ENCODE peak calls at places on chromosomes 16 and 17, in nine cellular contexts. One of them, this sample, is unnamed.

GRCh38 chr17:34361478-34362061 is 1.5 kb downstream of the CCL1 start:
- DNase-seq in cardiac muscle cell: peak; percentile 95
- DNase-seq in AG10803: peak; percentile 85
- DNase-seq in astrocyte of the spinal cord: peak; percentile 85
- DNase-seq in fibroblast of lung: peak; percentile 84
- DNase-seq in adrenal gland: peak; percentile 85
- DNase-seq in foreskin fibroblast: peak; percentile 63
- DNase-seq in choroid plexus epithelial cell: peak; percentile 94
- DNase-seq in Calu3: peak; percentile 91
- DNase-seq in this sample: peak; percentile 84

GRCh38 chr17:34997355-34997862 is 17.1 kb downstream of the LIG3 start:
- DNase-seq in Calu3: no peak
- DNase-seq in cardiac muscle cell: peak; percentile 93
- DNase-seq in fibroblast of lung: peak; percentile 95
- DNase-seq in adrenal gland: peak; percentile 57
- DNase-seq in foreskin fibroblast: peak; percentile 54
- DNase-seq in choroid plexus epithelial cell: peak; percentile 97
- DNase-seq in AG10803: peak; percentile 60
- DNase-seq in astrocyte of the spinal cord: peak; percentile 84
- DNase-seq in this sample: no peak

GRCh38 chr16:84226026-84226425 is 13.8 kb downstream of the KCNG4 start:
- DNase-seq in Calu3: no peak
- DNase-seq in cardiac muscle cell: no peak
- DNase-seq in fibroblast of lung: no peak
- DNase-seq in adrenal gland: no peak
- DNase-seq in astrocyte of the spinal cord: peak; percentile 9
- DNase-seq in foreskin fibroblast: peak; percentile 34
- DNase-seq in AG10803: peak; percentile 17
- DNase-seq in choroid plexus epithelial cell: no peak
- DNase-seq in this sample: no peak

GRCh38 chr17:82929011-82929622 is 89.3 kb upstream of the ZNF750 start:
- DNase-seq in foreskin fibroblast: no peak
- DNase-seq in Calu3: no peak
- DNase-seq in choroid plexus epithelial cell: no peak
- DNase-seq in adrenal gland: no peak
- DNase-seq in cardiac muscle cell: no peak
- DNase-seq in astrocyte of the spinal cord: no peak
- DNase-seq in AG10803: no peak
- DNase-seq in fibroblast of lung: no peak
- DNase-seq in this sample: no peak

GRCh38 chr17:21258593-21258992 is 5.4 kb upstream of the NATD1 start:
- DNase-seq in astrocyte of the spinal cord: no peak
- DNase-seq in Calu3: no peak
- DNase-seq in cardiac muscle cell: no peak
- DNase-seq in AG10803: no peak
- DNase-seq in fibroblast of lung: no peak
- DNase-seq in adrenal gland: no peak
- DNase-seq in choroid plexus epithelial cell: no peak
- DNase-seq in foreskin fibroblast: no peak
- DNase-seq in this sample: no peak

GRCh38 chr16:4006441-4006989 is 109.7 kb downstream of the ADCY9 start:
- DNase-seq in choroid plexus epithelial cell: no peak
- DNase-seq in astrocyte of the spinal cord: no peak
- DNase-seq in cardiac muscle cell: no peak
- DNase-seq in Calu3: no peak
- DNase-seq in foreskin fibroblast: no peak
- DNase-seq in adrenal gland: no peak
- DNase-seq in fibroblast of lung: no peak
- DNase-seq in AG10803: no peak
- DNase-seq in this sample: no peak

GRCh38 chr17:64032081-64032480 is 11.6 kb upstream of the ICAM2 start:
- DNase-seq in cardiac muscle cell: no peak
- DNase-seq in foreskin fibroblast: peak; percentile 24
- DNase-seq in fibroblast of lung: no peak
- DNase-seq in adrenal gland: no peak
- DNase-seq in choroid plexus epithelial cell: no peak
- DNase-seq in astrocyte of the spinal cord: no peak
- DNase-seq in Calu3: no peak
- DNase-seq in AG10803: peak; percentile 38
- DNase-seq in this sample: no peak

GRCh38 chr17:77456271-77456950 is 315.6 kb downstream of the SEC14L1 start:
- DNase-seq in cardiac muscle cell: no peak
- DNase-seq in Calu3: no peak
- DNase-seq in foreskin fibroblast: no peak
- DNase-seq in fibroblast of lung: no peak
- DNase-seq in astrocyte of the spinal cord: no peak
- DNase-seq in choroid plexus epithelial cell: no peak
- DNase-seq in adrenal gland: no peak
- DNase-seq in AG10803: no peak
- DNase-seq in this sample: no peak

GRCh38 chr17:81028506-81028858 is 6.5 kb upstream of the BAIAP2 start:
- DNase-seq in astrocyte of the spinal cord: no peak
- DNase-seq in AG10803: no peak
- DNase-seq in Calu3: no peak
- DNase-seq in cardiac muscle cell: no peak
- DNase-seq in foreskin fibroblast: no peak
- DNase-seq in adrenal gland: no peak
- DNase-seq in fibroblast of lung: no peak
- DNase-seq in choroid plexus epithelial cell: no peak
- DNase-seq in this sample: no peak

GRCh38 chr16:86566966-86567700 is 504 bp downstream of the FOXC2 start:
- DNase-seq in cardiac muscle cell: peak; percentile 65
- DNase-seq in fibroblast of lung: peak; percentile 75
- DNase-seq in AG10803: peak; percentile 60
- DNase-seq in foreskin fibroblast: peak; percentile 73
- DNase-seq in astrocyte of the spinal cord: peak; percentile 88
- DNase-seq in adrenal gland: no peak
- DNase-seq in choroid plexus epithelial cell: peak; percentile 83
- DNase-seq in Calu3: peak; percentile 68
- DNase-seq in this sample: no peak

GRCh38 chr17:74176546-74177001 is 26.9 kb upstream of the RPL38 start:
- DNase-seq in fibroblast of lung: peak; percentile 67
- DNase-seq in adrenal gland: peak; percentile 57
- DNase-seq in astrocyte of the spinal cord: peak; percentile 57
- DNase-seq in choroid plexus epithelial cell: peak; percentile 79
- DNase-seq in AG10803: peak; percentile 57
- DNase-seq in Calu3: peak; percentile 75
- DNase-seq in cardiac muscle cell: peak; percentile 75
- DNase-seq in foreskin fibroblast: peak; percentile 41
- DNase-seq in this sample: peak; percentile 64

GRCh38 chr17:45918241-45918745 is 23.9 kb downstream of the MAPT start:
- DNase-seq in AG10803: no peak
- DNase-seq in astrocyte of the spinal cord: no peak
- DNase-seq in adrenal gland: no peak
- DNase-seq in Calu3: no peak
- DNase-seq in foreskin fibroblast: no peak
- DNase-seq in cardiac muscle cell: no peak
- DNase-seq in fibroblast of lung: no peak
- DNase-seq in choroid plexus epithelial cell: no peak
- DNase-seq in this sample: no peak

GRCh38 chr16:81181013-81181720 is 57.3 kb upstream of the BCO1 start:
- DNase-seq in fibroblast of lung: peak; percentile 95
- DNase-seq in cardiac muscle cell: peak; percentile 97
- DNase-seq in choroid plexus epithelial cell: peak; percentile 98
- DNase-seq in foreskin fibroblast: peak; percentile 97
- DNase-seq in adrenal gland: peak; percentile 80
- DNase-seq in astrocyte of the spinal cord: peak; percentile 92
- DNase-seq in Calu3: peak; percentile 92
- DNase-seq in AG10803: peak; percentile 96
- DNase-seq in this sample: no peak

GRCh38 chr16:75527825-75528299 is 8.0 kb downstream of the CHST5 start:
- DNase-seq in AG10803: no peak
- DNase-seq in choroid plexus epithelial cell: no peak
- DNase-seq in adrenal gland: no peak
- DNase-seq in fibroblast of lung: no peak
- DNase-seq in astrocyte of the spinal cord: no peak
- DNase-seq in cardiac muscle cell: no peak
- DNase-seq in Calu3: no peak
- DNase-seq in foreskin fibroblast: no peak
- DNase-seq in this sample: no peak

GRCh38 chr16:23016372-23016771 is 132.9 kb downstream of the USP31 start:
- DNase-seq in fibroblast of lung: no peak
- DNase-seq in Calu3: peak; percentile 66
- DNase-seq in AG10803: no peak
- DNase-seq in adrenal gland: no peak
- DNase-seq in foreskin fibroblast: no peak
- DNase-seq in astrocyte of the spinal cord: no peak
- DNase-seq in cardiac muscle cell: no peak
- DNase-seq in choroid plexus epithelial cell: no peak
- DNase-seq in this sample: no peak

GRCh38 chr16:50814043-50814442 is 72.2 kb downstream of the CYLD start:
- DNase-seq in foreskin fibroblast: no peak
- DNase-seq in choroid plexus epithelial cell: no peak
- DNase-seq in Calu3: no peak
- DNase-seq in cardiac muscle cell: no peak
- DNase-seq in astrocyte of the spinal cord: no peak
- DNase-seq in adrenal gland: no peak
- DNase-seq in fibroblast of lung: no peak
- DNase-seq in AG10803: no peak
- DNase-seq in this sample: no peak

DNA sequence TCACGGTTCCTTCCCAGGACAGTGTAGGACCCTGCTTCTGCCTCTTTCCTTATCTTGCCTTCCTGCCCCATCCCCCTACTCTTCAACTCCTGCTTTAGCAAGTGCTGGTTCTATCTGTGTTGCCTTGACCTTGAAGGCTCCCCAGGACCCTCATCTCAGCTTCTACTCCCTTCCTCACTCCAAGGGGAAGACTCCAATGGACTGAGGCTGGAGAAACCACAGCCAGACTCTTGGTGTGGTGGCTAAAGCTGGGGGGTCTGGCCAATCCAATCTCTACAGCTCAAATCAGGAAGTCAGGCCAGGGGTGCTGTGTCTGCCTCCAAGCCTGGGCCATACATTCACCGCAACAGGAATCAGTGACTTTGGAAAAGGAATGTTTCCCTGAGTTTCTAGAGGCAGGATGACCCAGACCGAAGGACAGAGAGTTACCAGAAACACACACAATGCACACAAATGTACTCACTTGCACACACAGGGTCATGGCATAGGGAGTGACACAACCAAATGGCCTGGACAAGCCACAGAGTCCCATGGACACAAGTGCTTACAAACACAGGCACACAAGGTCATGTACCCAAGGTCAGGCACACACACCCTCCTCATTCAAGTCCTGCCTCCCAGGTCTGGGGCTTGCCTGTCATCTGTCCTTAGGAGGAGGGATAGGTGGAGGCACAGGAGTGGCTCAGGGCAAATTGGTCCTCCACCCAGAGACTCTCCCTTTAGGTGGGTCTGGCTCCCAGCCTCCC is 1.7 kb upstream of the HSD11B2 start:
- DNase-seq in adrenal gland: no peak
- DNase-seq in fibroblast of lung: no peak
- DNase-seq in foreskin fibroblast: no peak
- DNase-seq in cardiac muscle cell: no peak
- DNase-seq in choroid plexus epithelial cell: no peak
- DNase-seq in AG10803: no peak
- DNase-seq in Calu3: no peak
- DNase-seq in astrocyte of the spinal cord: no peak
- DNase-seq in this sample: no peak
- TF ChIP-seq CTCF in adrenal gland: no peak
- TF ChIP-seq CTCF in fibroblast of lung: no peak
- TF ChIP-seq CTCF in foreskin fibroblast: no peak
- TF ChIP-seq CTCF in cardiac muscle cell: no peak
- TF ChIP-seq CTCF in choroid plexus epithelial cell: no peak
- TF ChIP-seq CTCF in AG10803: no peak
- TF ChIP-seq CTCF in Calu3: no peak
- TF ChIP-seq CTCF in astrocyte of the spinal cord: no peak
- TF ChIP-seq CTCF in this sample: no peak

GRCh38 chr17:28983286-28984240 is 22.3 kb downstream of the SEZ6 start:
- DNase-seq in AG10803: no peak
- DNase-seq in choroid plexus epithelial cell: no peak
- DNase-seq in astrocyte of the spinal cord: no peak
- DNase-seq in foreskin fibroblast: no peak
- DNase-seq in cardiac muscle cell: peak; percentile 21
- DNase-seq in Calu3: no peak
- DNase-seq in adrenal gland: no peak
- DNase-seq in fibroblast of lung: no peak
- DNase-seq in this sample: no peak
- TF ChIP-seq CTCF in AG10803: no peak
- TF ChIP-seq CTCF in choroid plexus epithelial cell: no peak
- TF ChIP-seq CTCF in astrocyte of the spinal cord: no peak
- TF ChIP-seq CTCF in foreskin fibroblast: no peak
- TF ChIP-seq CTCF in cardiac muscle cell: no peak
- TF ChIP-seq CTCF in Calu3: no peak
- TF ChIP-seq CTCF in adrenal gland: no peak
- TF ChIP-seq CTCF in fibroblast of lung: no peak
- TF ChIP-seq CTCF in this sample: no peak

DNA sequence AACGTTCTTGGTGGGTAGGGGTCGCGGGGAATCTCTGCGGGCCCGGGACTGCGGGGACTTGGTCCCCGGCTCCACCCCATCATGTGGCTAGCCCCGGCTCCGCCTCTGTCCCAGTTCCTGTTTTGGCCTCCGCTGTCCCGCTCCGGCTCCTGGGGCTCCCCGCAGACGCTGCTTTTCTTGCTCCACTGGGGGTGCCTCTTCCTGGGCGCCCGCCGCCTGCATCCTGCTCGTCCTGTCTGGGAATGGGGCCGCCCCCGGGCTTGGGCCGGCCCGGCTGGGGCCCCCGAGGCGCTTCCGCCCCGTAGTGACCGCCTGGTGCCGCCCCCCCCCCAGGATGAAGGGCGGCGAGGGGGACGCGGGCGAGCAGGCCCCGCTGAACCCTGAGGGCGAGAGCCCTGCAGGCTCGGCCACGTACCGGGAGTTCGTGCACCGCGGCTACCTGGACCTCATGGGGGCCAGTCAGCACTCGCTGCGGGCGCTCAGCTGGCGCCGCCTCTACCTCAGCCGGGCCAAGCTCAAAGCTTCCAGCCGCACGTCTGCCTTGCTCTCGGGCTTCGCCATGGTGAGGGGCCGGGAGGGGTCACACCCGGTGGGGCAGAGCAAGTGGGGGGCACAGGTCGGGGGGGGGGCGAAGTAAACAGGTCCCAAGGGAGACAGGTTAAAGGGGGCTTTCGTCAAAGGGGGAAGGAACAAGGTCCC is at the start of gene ORAI3:
- DNase-seq in foreskin fibroblast: peak; percentile 65
- DNase-seq in adrenal gland: peak; percentile 82
- DNase-seq in fibroblast of lung: peak; percentile 63
- DNase-seq in Calu3: peak; percentile 76
- DNase-seq in choroid plexus epithelial cell: peak; percentile 70
- DNase-seq in astrocyte of the spinal cord: peak; percentile 53
- DNase-seq in cardiac muscle cell: peak; percentile 73
- DNase-seq in AG10803: peak; percentile 51
- DNase-seq in this sample: peak; percentile 87
- TF ChIP-seq CTCF in foreskin fibroblast: no peak
- TF ChIP-seq CTCF in adrenal gland: no peak
- TF ChIP-seq CTCF in fibroblast of lung: no peak
- TF ChIP-seq CTCF in Calu3: no peak
- TF ChIP-seq CTCF in choroid plexus epithelial cell: no peak
- TF ChIP-seq CTCF in astrocyte of the spinal cord: no peak
- TF ChIP-seq CTCF in cardiac muscle cell: no peak
- TF ChIP-seq CTCF in AG10803: no peak
- TF ChIP-seq CTCF in this sample: no peak

DNA sequence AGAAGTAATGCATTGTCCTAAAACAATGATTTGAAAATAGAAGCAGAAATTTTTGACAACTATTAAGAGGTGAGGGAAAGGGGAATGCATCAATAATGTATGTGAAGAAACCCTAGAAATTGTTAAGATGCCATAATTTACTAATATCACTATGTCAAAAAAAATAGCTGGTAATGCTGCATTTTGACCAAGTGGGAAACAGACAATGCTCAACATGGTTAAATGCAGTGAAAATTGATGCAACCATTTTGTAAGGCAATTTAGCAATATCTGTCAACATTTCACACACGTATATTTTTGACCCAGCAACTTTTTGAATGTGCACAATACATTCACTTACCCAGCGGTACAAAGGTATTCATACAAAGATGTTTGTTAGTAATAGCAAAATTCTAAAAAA is 381.6 kb downstream of the CDH11 start:
- DNase-seq in fibroblast of lung: no peak
- DNase-seq in astrocyte of the spinal cord: no peak
- DNase-seq in adrenal gland: no peak
- DNase-seq in AG10803: no peak
- DNase-seq in cardiac muscle cell: no peak
- DNase-seq in Calu3: no peak
- DNase-seq in choroid plexus epithelial cell: no peak
- DNase-seq in foreskin fibroblast: no peak
- DNase-seq in this sample: no peak
- TF ChIP-seq CTCF in fibroblast of lung: no peak
- TF ChIP-seq CTCF in astrocyte of the spinal cord: no peak
- TF ChIP-seq CTCF in adrenal gland: no peak
- TF ChIP-seq CTCF in AG10803: no peak
- TF ChIP-seq CTCF in cardiac muscle cell: no peak
- TF ChIP-seq CTCF in Calu3: no peak
- TF ChIP-seq CTCF in choroid plexus epithelial cell: no peak
- TF ChIP-seq CTCF in foreskin fibroblast: no peak
- TF ChIP-seq CTCF in this sample: no peak